ENCODE peak calls at places on chromosomes 7 and 10, in seven cellular contexts. V is left ventricle myocardium inferior, Q is endothelial cell, U is RWPE1, Y is GM12864, S is HCT116, P is mesothelial cell of epicardium. H is an unnamed sample.

GRCh38 chr7:110591341-110591740 is 499.6 kb upstream of the LRRN3 start:
- DNase-seq in Y (no peak), U (no peak), S (no peak), Q (no peak), V (no peak), P (no peak), H (no peak)

GRCh38 chr10:12825255-12825654 is 176.3 kb downstream of the CCDC3 start:
- DNase-seq in P (no peak), Y (no peak), V (no peak), U (no peak), Q (no peak), S (no peak), H (no peak)

GRCh38 chr7:27917774-27918314 is 177.9 kb downstream of the TAX1BP1 start:
- DNase-seq in U (peak; percentile 16), Q (no peak), Y (no peak), V (no peak), P (no peak), S (no peak), H (no peak)

GRCh38 chr7:32037650-32038198 is 32.5 kb downstream of the PDE1C start:
- DNase-seq in P (no peak), S (no peak), Q (no peak), V (no peak), Y (no peak), U (no peak), H (no peak)

GRCh38 chr7:155741805-155742204 is 70.5 kb downstream of the SHH start:
- DNase-seq in S (no peak), U (no peak), Y (no peak), P (no peak), V (no peak), Q (no peak), H (peak; percentile 58)

GRCh38 chr7:80335473-80336232 is 176.2 kb downstream of the GNAT3 start:
- DNase-seq in S (no peak), Q (no peak), V (no peak), P (no peak), Y (no peak), U (no peak), H (no peak)

GRCh38 chr10:89079991-89080390 is 89.4 kb downstream of the FAS start:
- DNase-seq in Q (no peak), S (no peak), U (no peak), Y (no peak), P (no peak), V (no peak), H (no peak)

GRCh38 chr7:50450691-50451051 is 521 bp upstream of the FIGNL1 start:
- DNase-seq in Y (no peak), Q (no peak), S (no peak), V (peak; percentile 23), U (no peak), P (no peak), H (peak; percentile 30)

GRCh38 chr10:116802876-116803275 is 46.4 kb upstream of the ENO4 start:
- DNase-seq in P (no peak), Q (no peak), U (no peak), S (no peak), Y (no peak), V (no peak), H (no peak)

GRCh38 chr10:22849077-22849810 is 78.6 kb upstream of the ARMC3 start:
- DNase-seq in V (peak; percentile 89), Y (no peak), Q (no peak), S (no peak), U (no peak), P (no peak), H (no peak)

GRCh38 chr7:55081854-55082603 is 63.2 kb downstream of the EGFR start:
- DNase-seq in V (no peak), Q (no peak), S (no peak), Y (no peak), U (no peak), P (no peak), H (no peak)

GRCh38 chr7:101218236-101219130 is 518 bp downstream of the ZNHIT1 start:
- DNase-seq in V (no peak), P (no peak), U (no peak), Y (no peak), S (no peak), Q (no peak), H (no peak)

GRCh38 chr10:102384053-102384452 is 11.5 kb upstream of the NFKB2 start:
- DNase-seq in Y (no peak), Q (no peak), P (no peak), S (no peak), U (no peak), V (no peak), H (no peak)
- TF ChIP-seq CTCF in Y (peak; percentile 52), Q (no peak), P (no peak), S (peak; percentile 61), U (no peak), V (no peak), H (no peak)

GRCh38 chr10:101140950-101141621 is 10.0 kb downstream of the TLX1 start:
- DNase-seq in V (no peak), S (no peak), Y (no peak), Q (no peak), P (no peak), U (no peak), H (no peak)

GRCh38 chr10:101143354-101143648 is 12.2 kb downstream of the TLX1 start:
- DNase-seq in V (no peak), Q (no peak), P (no peak), Y (no peak), U (no peak), S (no peak), H (no peak)

GRCh38 chr10:101144053-101144452 is 13.0 kb downstream of the TLX1 start:
- DNase-seq in U (no peak), S (no peak), V (no peak), Y (no peak), P (no peak), Q (no peak), H (no peak)

GRCh38 chr10:101141622-101142532 is 10.8 kb downstream of the TLX1 start:
- DNase-seq in V (peak; percentile 77), S (peak; percentile 81), U (peak; percentile 92), Y (peak; percentile 29), Q (peak; percentile 91), P (peak; percentile 88), H (peak; percentile 88)

DNA sequence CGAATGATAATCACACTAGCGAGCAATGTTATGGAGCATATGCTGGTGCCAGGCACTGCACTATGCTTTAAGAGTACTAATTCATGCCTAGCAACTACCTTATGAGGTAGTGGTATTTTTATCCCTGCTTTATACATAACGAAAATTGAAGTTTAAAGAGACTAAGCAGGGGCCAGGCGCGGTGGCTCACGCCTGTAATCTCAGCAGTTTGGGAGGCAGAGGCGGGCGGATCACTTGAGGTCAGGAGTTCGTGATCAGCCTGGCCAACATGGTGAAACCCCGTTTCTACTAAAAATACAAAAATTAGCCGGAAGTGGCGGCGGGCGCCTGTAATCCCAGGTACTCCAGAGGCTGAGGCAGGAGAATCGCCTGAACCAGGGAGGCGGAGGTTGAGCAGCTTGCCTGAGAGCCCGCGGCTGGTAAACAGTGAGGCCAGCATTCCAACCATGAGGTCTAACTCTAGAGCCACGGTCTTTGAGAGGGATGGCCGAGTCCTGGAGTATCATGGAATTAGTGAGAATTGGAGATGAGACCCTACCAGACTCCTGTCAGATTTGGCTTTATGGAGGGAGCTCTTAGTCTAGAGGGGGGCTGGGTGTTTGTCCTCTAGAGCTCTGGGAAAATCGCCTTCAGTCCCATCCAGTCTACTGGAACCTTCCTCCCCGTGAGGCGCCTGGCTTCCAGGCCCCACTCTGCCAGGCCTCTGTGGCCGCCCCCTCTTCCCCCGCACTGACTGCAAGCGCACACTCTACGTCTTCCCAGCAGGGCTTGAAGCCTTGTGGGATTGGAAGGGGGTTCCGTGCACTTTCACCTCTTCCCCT is 11.6 kb downstream of the TLX1 start:
- DNase-seq in Q (no peak), Y (no peak), S (no peak), V (no peak), P (no peak), U (no peak), H (no peak)
- TF ChIP-seq CTCF in Q (no peak), Y (no peak), S (no peak), V (no peak), P (peak; percentile 27), U (peak; percentile 72), H (no peak)

DNA sequence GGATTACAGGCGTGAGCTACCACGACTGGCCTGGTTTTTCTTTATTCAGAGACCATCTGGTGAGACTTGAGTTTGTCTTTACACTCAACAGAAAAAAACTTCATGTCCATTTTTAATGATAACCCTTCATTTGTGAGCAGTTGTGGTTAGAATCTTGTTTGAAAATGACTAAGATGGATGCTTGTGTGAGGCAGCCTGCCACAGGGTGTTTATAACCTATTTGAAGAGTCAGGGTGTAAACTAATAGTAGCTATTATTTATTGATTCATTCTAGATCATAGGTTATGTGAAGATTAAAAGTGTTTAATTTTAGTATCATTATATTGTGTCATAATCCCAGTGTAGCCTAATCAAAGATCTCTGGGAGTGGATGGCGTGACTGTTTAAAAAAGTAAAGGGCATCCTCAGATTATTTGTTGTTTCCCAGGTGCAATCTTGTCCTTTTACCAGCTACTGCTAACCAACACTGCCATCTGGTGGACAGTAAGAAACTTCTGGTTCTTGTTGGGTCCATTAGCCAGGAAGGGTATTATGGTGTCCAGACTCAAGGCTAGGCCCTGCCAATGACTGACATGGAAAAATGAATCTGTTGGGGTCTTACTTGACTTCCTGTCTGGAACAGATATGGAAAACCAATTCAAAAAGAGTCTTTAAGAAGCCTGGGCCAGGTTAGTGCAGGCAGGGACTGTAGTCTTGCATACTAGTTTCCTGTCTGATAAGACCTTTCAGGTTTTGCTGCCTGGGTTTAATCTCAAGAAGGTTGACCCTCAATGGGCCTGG is 24.9 kb downstream of the NRBF2 start:
- DNase-seq in S (peak; percentile 85), P (no peak), U (peak; percentile 64), V (no peak), Y (peak; percentile 85), Q (peak; percentile 46), H (peak; percentile 62)
- TF ChIP-seq CTCF in S (peak; percentile 84), P (peak; percentile 83), U (peak; percentile 79), V (peak; percentile 85), Y (peak; percentile 72), Q (peak; percentile 75), H (peak; percentile 64)

GRCh38 chr10:63977329-63977923 is 456.2 kb downstream of the REEP3 start:
- DNase-seq in P (no peak), S (peak; percentile 50), Q (peak; percentile 60), V (no peak), Y (peak; percentile 24), U (peak; percentile 31), H (peak; percentile 50)
- TF ChIP-seq CTCF in P (peak; percentile 33), S (peak; percentile 75), Q (peak; percentile 41), V (peak; percentile 52), Y (peak; percentile 74), U (peak; percentile 45), H (peak; percentile 42)

H was measured in GM10248.